ENCODE peak calls at places on chromosomes 16 and 17, in nine cellular contexts. N is mesendoderm, F is fibroblast of lung, Y is SK-N-SH, A is Caco-2, S is right cardiac atrium, W is adipocyte, C is cardiac muscle cell, O is spleen. U is an unnamed sample. For H3K4me1, the result is how much of the 10 kb centered on the place peaks cover.

GRCh38 chr17:77319211-77320031 is 178.7 kb downstream of the SEC14L1 start:
- DNase-seq in N (peak), F (peak), Y (peak), A (peak), S (peak), W (peak), C (peak), O (peak), U (peak)

GRCh38 chr16:12317121-12317810 is 340.7 kb downstream of the SNX29 start:
- DNase-seq in N (no peak), F (no peak), Y (no peak), A (no peak), S (no peak), W (no peak), C (no peak), O (peak), U (no peak)

GRCh38 chr16:1645914-1646525 is 32.1 kb upstream of the JPT2 start:
- DNase-seq in N (peak), F (peak), Y (no peak), A (no peak), S (no peak), W (no peak), C (no peak), O (no peak), U (no peak)

GRCh38 chr16:51816929-51817328 is 665.9 kb upstream of the SALL1 start:
- DNase-seq in N (no peak), F (peak), Y (no peak), A (no peak), S (no peak), W (peak), C (peak), O (no peak), U (no peak)

GRCh38 chr16:3912373-3912772 is 31.9 kb upstream of the CREBBP start:
- DNase-seq in N (no peak), F (no peak), Y (no peak), A (no peak), S (no peak), W (no peak), C (no peak), O (no peak), U (no peak)

GRCh38 chr16:56203052-56203451 is 11.8 kb downstream of the GNAO1 start:
- DNase-seq in N (peak), F (no peak), Y (peak), A (no peak), S (peak), W (no peak), C (peak), O (no peak), U (no peak)

GRCh38 chr17:74430706-74431567 is 951 bp upstream of the GPRC5C start:
- DNase-seq in N (peak), F (peak), Y (peak), A (peak), S (peak), W (peak), C (peak), O (peak), U (peak)

GRCh38 chr17:47733414-47734288 is 615 bp downstream of the TBX21 start:
- DNase-seq in N (peak), F (no peak), Y (peak), A (peak), S (no peak), W (peak), C (no peak), O (peak), U (no peak)

GRCh38 chr17:80319999-80320344 is 59.3 kb downstream of the RNF213 start:
- DNase-seq in N (no peak), F (no peak), Y (no peak), A (no peak), S (no peak), W (no peak), C (no peak), O (no peak), U (no peak)

GRCh38 chr17:1793447-1793806 is 31.6 kb downstream of the SERPINF1 start:
- DNase-seq in N (peak), F (no peak), Y (no peak), A (no peak), S (no peak), W (no peak), C (no peak), O (no peak), U (no peak)

GRCh38 chr17:39057807-39058206 is 90.6 kb upstream of the FBXO47 start:
- DNase-seq in N (no peak), F (no peak), Y (no peak), A (no peak), S (no peak), W (no peak), C (no peak), O (no peak), U (no peak)

GRCh38 chr17:10875984-10876555 is 38.2 kb upstream of the PIRT start:
- DNase-seq in N (peak), F (peak), Y (peak), A (peak), S (peak), W (peak), C (peak), O (no peak), U (peak)

GRCh38 chr17:10651927-10652326 is 5.2 kb downstream of the MYH3 start:
- DNase-seq in N (no peak), F (no peak), Y (no peak), A (no peak), S (no peak), W (no peak), C (no peak), O (no peak), U (no peak)

GRCh38 chr16:57262841-57263584 is 18.0 kb downstream of the ARL2BP start:
- DNase-seq in N (no peak), F (no peak), Y (peak), A (peak), S (no peak), W (no peak), C (no peak), O (peak), U (no peak)
- H3K4me1 ChIP-seq in N (under half), F (under half), Y (under half), A (under half), S (under half), W (under half), C (under half), O (under half), U (under half)

DNA sequence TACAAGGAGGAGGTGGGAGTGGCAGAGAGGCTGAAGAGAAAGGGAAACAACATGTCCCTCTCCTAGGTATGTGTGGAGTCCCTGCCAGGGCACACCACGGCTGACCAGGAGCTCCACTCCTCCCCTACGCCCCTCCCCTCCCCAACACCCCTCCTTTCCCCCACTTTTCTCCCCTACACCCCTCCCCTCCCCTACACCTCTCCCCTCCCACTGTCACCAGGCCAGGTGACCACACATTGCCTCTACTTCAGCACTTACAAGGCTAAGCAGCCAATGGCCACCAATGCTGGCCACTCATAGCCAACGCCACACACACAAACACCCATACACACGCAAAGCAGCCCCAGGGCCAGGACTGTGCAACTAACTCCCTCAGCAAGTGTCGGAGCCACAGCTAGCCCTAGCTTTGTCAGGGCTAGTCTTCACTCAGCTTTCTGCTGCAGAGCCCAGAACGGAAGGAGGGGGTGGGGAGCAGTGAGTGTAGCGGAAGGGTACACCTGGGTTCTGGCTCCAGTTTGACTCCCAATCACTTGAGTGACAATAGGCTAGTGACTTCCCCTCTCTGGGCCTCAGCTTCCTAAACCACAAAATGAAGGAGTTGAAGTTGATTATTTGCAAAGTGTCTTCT is 8.2 kb downstream of the CAVIN1 start:
- DNase-seq in N (no peak), F (no peak), Y (no peak), A (no peak), S (no peak), W (no peak), C (no peak), O (peak), U (no peak)
- H3K4me1 ChIP-seq in N (under half), F (under half), Y (under half), A (under half), S (under half), W (half or more), C (under half), O (under half), U (under half)

DNA sequence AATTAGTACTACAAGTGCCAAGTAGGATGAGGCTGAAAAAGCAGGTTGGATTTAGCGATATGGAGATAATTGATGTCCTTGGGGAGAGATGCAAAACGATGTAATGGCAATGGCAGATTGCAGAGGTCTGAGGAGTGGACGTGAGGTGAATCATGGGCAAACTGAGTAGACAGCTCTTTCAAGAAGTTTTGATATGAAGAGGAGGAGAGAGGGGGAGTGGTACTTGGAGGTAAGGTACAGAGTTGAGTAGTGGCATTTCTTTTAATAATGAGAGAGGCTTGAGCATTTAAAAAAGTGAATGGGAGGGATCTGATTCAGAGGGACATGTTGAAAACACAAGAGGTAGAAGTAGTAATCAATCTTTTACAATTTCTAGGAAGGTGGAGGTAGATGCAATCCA is 17.7 kb upstream of the VPS4A start:
- DNase-seq in N (no peak), F (no peak), Y (no peak), A (no peak), S (no peak), W (no peak), C (no peak), O (no peak), U (no peak)
- H3K4me1 ChIP-seq in N (under half), F (under half), Y (under half), A (under half), S (under half), W (under half), C (under half), O (under half), U (under half)

GRCh38 chr17:17709815-17710321 is 28.6 kb downstream of the RAI1 start:
- DNase-seq in N (no peak), F (no peak), Y (no peak), A (no peak), S (peak), W (no peak), C (no peak), O (no peak), U (no peak)
- H3K4me1 ChIP-seq in N (under half), F (under half), Y (under half), A (half or more), S (under half), W (under half), C (under half), O (under half), U (under half)

GRCh38 chr17:19306160-19307111 is 56.1 kb downstream of the B9D1 start:
- DNase-seq in N (no peak), F (no peak), Y (no peak), A (no peak), S (no peak), W (no peak), C (no peak), O (peak), U (no peak)
- H3K4me1 ChIP-seq in N (under half), F (under half), Y (under half), A (under half), S (under half), W (under half), C (under half), O (half or more), U (under half)

DNA sequence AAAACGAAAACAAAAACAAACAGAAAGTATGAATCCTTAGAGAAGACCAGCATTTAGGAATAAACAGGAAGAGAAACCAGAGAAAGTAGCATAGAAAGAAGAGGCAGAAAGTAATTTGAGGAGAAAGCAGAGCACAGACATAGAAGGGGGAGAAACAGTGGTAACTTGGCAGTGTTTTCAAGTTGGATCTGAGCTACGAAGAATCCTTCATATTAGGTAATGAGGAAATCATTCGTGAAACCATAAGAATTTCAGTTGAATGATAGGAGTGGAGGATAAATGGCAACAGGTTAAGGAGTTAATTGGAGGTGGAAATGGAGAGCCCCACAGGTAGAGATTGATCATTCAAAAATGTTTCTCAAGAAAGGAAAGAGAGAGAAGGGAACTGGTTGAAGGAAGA is 9.6 kb upstream of the CCL2 start:
- DNase-seq in N (no peak), F (no peak), Y (no peak), A (no peak), S (no peak), W (no peak), C (no peak), O (no peak), U (no peak)
- H3K4me1 ChIP-seq in N (under half), F (under half), Y (under half), A (under half), S (under half), W (under half), C (under half), O (half or more), U (under half)

GRCh38 chr16:30557950-30558788 is at the start of gene ZNF764:
- DNase-seq in N (peak), F (peak), Y (peak), A (peak), S (peak), W (peak), C (peak), O (peak), U (peak)
- H3K4me1 ChIP-seq in N (under half), F (under half), Y (under half), A (under half), S (under half), W (under half), C (under half), O (under half), U (under half)

GRCh38 chr17:21297597-21297996 is 13.1 kb downstream of the MAP2K3 start:
- DNase-seq in N (no peak), F (no peak), Y (peak), A (no peak), S (no peak), W (no peak), C (no peak), O (no peak), U (no peak)
- H3K4me1 ChIP-seq in N (under half), F (under half), Y (half or more), A (under half), S (under half), W (under half), C (under half), O (under half), U (under half)

GRCh38 chr17:27915715-27916114 is 22.6 kb upstream of the LYRM9 start:
- DNase-seq in N (peak), F (no peak), Y (no peak), A (peak), S (no peak), W (no peak), C (no peak), O (no peak), U (no peak)

GRCh38 chr17:27917000-27917399 is 23.8 kb upstream of the LYRM9 start:
- DNase-seq in N (no peak), F (no peak), Y (no peak), A (peak), S (no peak), W (no peak), C (no peak), O (no peak), U (no peak)

GRCh38 chr17:27914382-27914781 is 21.2 kb upstream of the LYRM9 start:
- DNase-seq in N (no peak), F (no peak), Y (no peak), A (peak), S (no peak), W (no peak), C (no peak), O (no peak), U (no peak)

GRCh38 chr17:27907976-27908558 is 14.9 kb upstream of the LYRM9 start:
- DNase-seq in N (peak), F (no peak), Y (no peak), A (peak), S (no peak), W (no peak), C (no peak), O (no peak), U (no peak)

DNA sequence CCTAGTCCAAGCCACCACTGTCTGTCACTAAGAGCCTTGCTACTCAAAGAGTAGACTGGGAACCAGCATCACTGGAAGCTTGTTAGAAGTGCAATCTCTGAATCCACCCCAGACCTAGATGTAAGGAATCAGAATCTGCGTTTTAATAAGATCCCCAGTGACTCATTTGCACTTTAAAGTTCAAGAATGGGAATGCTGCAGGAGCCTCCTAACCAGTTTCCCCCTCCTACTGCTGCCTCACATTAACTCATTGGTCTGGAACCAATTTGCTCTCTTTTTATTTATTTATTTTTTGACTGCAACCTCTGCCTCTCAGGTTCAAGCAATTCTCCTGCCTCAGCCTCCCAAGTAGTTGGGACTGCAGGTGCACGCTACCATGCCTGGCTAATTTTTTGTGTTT is 19.8 kb upstream of the LYRM9 start:
- DNase-seq in N (no peak), F (no peak), Y (no peak), A (peak), S (no peak), W (no peak), C (no peak), O (no peak), U (no peak)
- H3K4me1 ChIP-seq in N (under half), F (under half), Y (under half), A (under half), S (under half), W (under half), C (under half), O (under half), U (under half)

GRCh38 chr16:72844225-72844920 is 203.6 kb downstream of the ZFHX3 start:
- DNase-seq in N (no peak), F (no peak), Y (no peak), A (no peak), S (no peak), W (no peak), C (no peak), O (no peak), U (no peak)
- H3K4me1 ChIP-seq in N (under half), F (under half), Y (half or more), A (under half), S (under half), W (under half), C (under half), O (under half), U (under half)